ENCODE peak calls at places on chromosomes 5 and 9, in eight cellular contexts. X, H, F, M, C, U, L and O are unnamed samples.

GRCh38 chr5:17180957-17181723 is 36.3 kb upstream of the BASP1 start:
- DNase-seq in F (no peak), C (peak; percentile 98), M (peak; percentile 100), U (no peak), H (no peak), X (no peak), L (no peak), O (peak; percentile 97)

GRCh38 chr9:16344343-16344742 is 526.1 kb downstream of the BNC2 start:
- DNase-seq in H (no peak), L (no peak), X (no peak), C (peak; percentile 86), U (no peak), F (no peak), M (peak; percentile 93), O (peak; percentile 87)

GRCh38 chr9:95480346-95480745 is 36.4 kb downstream of the PTCH1 start:
- DNase-seq in C (no peak), X (no peak), H (no peak), F (no peak), L (no peak), M (no peak), U (no peak), O (no peak)

GRCh38 chr5:30808996-30809395 is 384.5 kb upstream of the CDH6 start:
- DNase-seq in M (peak; percentile 46), U (peak; percentile 28), L (no peak), H (no peak), F (no peak), C (no peak), X (no peak), O (no peak)

GRCh38 chr5:144697847-144698262 is 527.2 kb downstream of the KCTD16 start:
- DNase-seq in M (peak; percentile 97), U (peak; percentile 14), X (no peak), F (no peak), L (no peak), C (peak; percentile 93), H (no peak), O (peak; percentile 80)

GRCh38 chr9:37730840-37731239 is 22.8 kb upstream of the TRMT10B start:
- DNase-seq in X (no peak), M (no peak), F (no peak), L (no peak), U (no peak), C (no peak), H (no peak), O (no peak)

GRCh38 chr9:97751510-97751909 is 54.4 kb upstream of the XPA start:
- DNase-seq in U (no peak), F (no peak), C (no peak), H (no peak), L (no peak), M (no peak), X (no peak), O (no peak)

GRCh38 chr9:128088253-128088945 is 20.4 kb downstream of the SLC25A25 start:
- DNase-seq in X (no peak), F (no peak), M (no peak), H (no peak), U (no peak), C (no peak), L (no peak), O (no peak)

GRCh38 chr5:176823076-176823481 is 12.7 kb downstream of the UNC5A start:
- DNase-seq in L (no peak), M (no peak), U (no peak), H (no peak), C (no peak), X (peak; percentile 25), F (no peak), O (no peak)

GRCh38 chr9:34334916-34335315 is 5.5 kb downstream of the NUDT2 start:
- DNase-seq in U (no peak), L (no peak), M (no peak), X (no peak), F (no peak), C (no peak), H (no peak), O (no peak)

GRCh38 chr5:39197556-39197955 is 21.8 kb downstream of the FYB1 start:
- DNase-seq in F (no peak), C (no peak), L (no peak), M (no peak), U (no peak), X (no peak), H (no peak), O (no peak)

GRCh38 chr5:171984748-171985419 is 21.6 kb downstream of the FBXW11 start:
- DNase-seq in M (peak; percentile 98), C (peak; percentile 61), X (no peak), L (no peak), F (no peak), U (no peak), H (no peak), O (peak; percentile 63)

GRCh38 chr5:73499756-73500155 is 1.5 kb downstream of the BTF3 start:
- DNase-seq in L (no peak), H (no peak), X (no peak), C (no peak), M (no peak), U (no peak), F (no peak), O (no peak)

GRCh38 chr5:321233-321725 is at the start of gene AHRR:
- DNase-seq in H (peak; percentile 84), U (peak; percentile 80), F (peak; percentile 58), X (no peak), L (peak; percentile 71), M (peak; percentile 53), C (no peak), O (no peak)

GRCh38 chr5:156037151-156037909 is 289.6 kb upstream of the SGCD start:
- DNase-seq in C (no peak), M (no peak), X (no peak), L (no peak), F (no peak), H (no peak), U (no peak), O (no peak)

GRCh38 chr9:76793784-76794431 is 29.7 kb downstream of the PCA3 start:
- DNase-seq in L (no peak), C (no peak), X (no peak), U (no peak), H (no peak), M (no peak), F (no peak), O (no peak)

GRCh38 chr9:76798527-76798926 is 34.3 kb downstream of the PCA3 start:
- DNase-seq in H (no peak), M (no peak), U (no peak), C (no peak), L (no peak), X (no peak), F (no peak), O (no peak)

GRCh38 chr9:76800901-76801300 is 36.7 kb downstream of the PCA3 start:
- DNase-seq in L (no peak), C (no peak), M (no peak), H (no peak), X (no peak), U (no peak), F (no peak), O (no peak)

GRCh38 chr9:76799481-76799880 is 35.2 kb downstream of the PCA3 start:
- DNase-seq in F (no peak), L (no peak), X (no peak), H (no peak), C (no peak), U (no peak), M (no peak), O (no peak)

GRCh38 chr9:76796296-76796695 is 32.1 kb downstream of the PCA3 start:
- DNase-seq in H (no peak), C (no peak), U (no peak), X (no peak), M (no peak), L (no peak), F (no peak), O (no peak)
- TF ChIP-seq CTCF in H (no peak), C (no peak), U (no peak), X (no peak), M (no peak), L (no peak), F (no peak), O (no peak)

DNA sequence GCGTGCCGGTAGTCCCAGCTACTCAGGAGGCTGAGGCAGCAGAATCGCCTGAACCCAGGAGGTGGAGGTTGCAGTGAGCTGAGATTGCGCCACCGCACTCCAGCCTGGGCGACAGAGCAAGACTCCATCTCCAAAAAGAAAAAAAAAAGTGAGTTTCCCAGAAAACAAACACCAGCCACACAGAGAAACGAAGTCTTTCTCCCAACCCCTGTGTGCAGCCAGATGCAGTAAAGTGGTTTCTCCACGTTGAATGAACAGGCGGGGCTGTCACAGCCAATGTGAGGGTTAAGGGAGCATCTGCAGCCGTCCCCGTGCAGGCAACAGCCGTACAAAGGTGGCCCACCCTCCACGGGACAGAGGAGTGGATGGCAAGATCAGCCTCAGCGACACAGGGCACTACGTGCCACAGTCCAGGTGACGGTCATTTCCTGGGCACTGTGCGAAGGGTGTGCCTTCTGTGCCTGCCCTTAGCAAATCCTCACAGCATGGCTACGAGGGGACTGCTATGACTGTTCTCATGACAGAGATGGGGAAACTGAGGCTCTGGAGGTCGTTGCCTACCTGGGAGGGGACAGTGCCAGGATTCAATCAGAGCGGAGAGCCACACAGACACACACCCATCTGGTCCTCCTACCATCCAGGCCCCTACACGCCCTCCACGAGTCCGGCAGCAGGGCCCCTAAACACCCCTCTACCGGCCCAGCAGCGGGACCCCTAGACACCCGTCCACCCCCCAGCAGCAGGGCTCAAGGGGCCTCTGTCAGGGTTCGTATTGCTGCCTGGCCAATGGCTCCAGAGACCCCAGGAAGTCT is 2.4 kb downstream of the VAV2 start:
- DNase-seq in U (no peak), H (peak; percentile 58), C (no peak), L (peak; percentile 2), M (no peak), X (no peak), F (no peak), O (no peak)
- H3K4me3 ChIP-seq in U (peak overlapping the region; percentile 79), H (peak overlapping the region; percentile 77), C (peak overlapping the region; percentile 86), L (no peak overlapping the region), M (no peak overlapping the region), X (peak overlapping the region; percentile 88), F (no peak overlapping the region), O (peak overlapping the region; percentile 94)

GRCh38 chr9:137685035-137685885 is 66.5 kb downstream of the EHMT1 start:
- DNase-seq in U (no peak), F (no peak), X (no peak), C (peak; percentile 40), M (peak; percentile 90), L (no peak), H (no peak), O (peak; percentile 56)
- TF ChIP-seq CTCF in U (no peak), F (no peak), X (no peak), C (no peak), M (no peak), L (no peak), H (no peak), O (peak; percentile 6)

GRCh38 chr9:130834371-130835311 is at the start of gene ABL1:
- DNase-seq in X (no peak), U (peak; percentile 66), H (peak; percentile 89), L (peak; percentile 76), C (no peak), M (peak; percentile 85), F (peak; percentile 80), O (no peak)

GRCh38 chr9:130837644-130838043 is 2.6 kb downstream of the ABL1 start:
- DNase-seq in U (no peak), H (no peak), M (no peak), L (no peak), C (no peak), F (no peak), X (no peak), O (no peak)

GRCh38 chr9:130835441-130836298 is 616 bp downstream of the ABL1 start:
- DNase-seq in M (peak; percentile 61), H (peak; percentile 73), U (peak; percentile 83), F (peak; percentile 57), L (peak; percentile 53), C (no peak), X (no peak), O (no peak)

GRCh38 chr9:130839237-130840111 is 4.4 kb downstream of the ABL1 start:
- DNase-seq in M (no peak), X (no peak), F (no peak), C (no peak), H (no peak), U (no peak), L (no peak), O (no peak)

GRCh38 chr9:130837002-130837511 is 2.0 kb downstream of the ABL1 start:
- DNase-seq in L (no peak), F (no peak), H (no peak), C (no peak), X (no peak), M (peak; percentile 67), U (no peak), O (no peak)
- H3K4me3 ChIP-seq in L (peak overlapping the region; percentile 77), F (peak overlapping the region; percentile 77), H (peak overlapping the region; percentile 69), C (peak overlapping the region; percentile 78), X (no peak overlapping the region), M (peak overlapping the region; percentile 75), U (peak overlapping the region; percentile 95), O (peak overlapping the region; percentile 65)